ENCODE peak calls at places on chromosomes 1 and 21, in four cellular contexts. D is IMR-90, N is neuronal stem cell, C is trophoblast cell. F is an unnamed sample.

GRCh38 chr1:172638885-172639831 is 19.7 kb upstream of the FASLG start:
- DNase-seq in D (peak), N (no peak), C (peak), F (peak)

GRCh38 chr1:56061824-56062223 is 517.5 kb downstream of the PLPP3 start:
- DNase-seq in D (no peak), N (no peak), C (no peak), F (no peak)

GRCh38 chr1:26218906-26219494 is 15.0 kb upstream of the CEP85 start:
- DNase-seq in D (no peak), N (no peak), C (no peak), F (no peak)

GRCh38 chr1:221087919-221088318 is 208.7 kb downstream of the HLX start:
- DNase-seq in D (peak), N (no peak), C (no peak), F (no peak)

GRCh38 chr21:43371786-43372185 is 55.1 kb downstream of the SIK1 start:
- DNase-seq in D (no peak), N (no peak), C (no peak), F (no peak)

GRCh38 chr21:22201669-22202068 is 1203.5 kb downstream of the NCAM2 start:
- DNase-seq in D (no peak), N (no peak), C (no peak), F (no peak)

GRCh38 chr21:30713786-30714185 is 4.8 kb downstream of the KRTAP21-3 start:
- DNase-seq in D (no peak), N (no peak), C (no peak), F (no peak)

GRCh38 chr21:41897047-41897669 is 18.0 kb upstream of the PRDM15 start:
- DNase-seq in D (no peak), N (no peak), C (no peak), F (no peak)

GRCh38 chr1:22780696-22781095 is 70.1 kb downstream of the EPHB2 start:
- DNase-seq in D (peak), N (peak), C (peak), F (peak)

GRCh38 chr1:224784606-224785328 is 144.7 kb upstream of the DNAH14 start:
- DNase-seq in D (peak), N (no peak), C (no peak), F (no peak)

GRCh38 chr1:147849097-147849873 is 53.3 kb upstream of the GJA8 start:
- DNase-seq in D (peak), N (no peak), C (peak), F (no peak)

DNA sequence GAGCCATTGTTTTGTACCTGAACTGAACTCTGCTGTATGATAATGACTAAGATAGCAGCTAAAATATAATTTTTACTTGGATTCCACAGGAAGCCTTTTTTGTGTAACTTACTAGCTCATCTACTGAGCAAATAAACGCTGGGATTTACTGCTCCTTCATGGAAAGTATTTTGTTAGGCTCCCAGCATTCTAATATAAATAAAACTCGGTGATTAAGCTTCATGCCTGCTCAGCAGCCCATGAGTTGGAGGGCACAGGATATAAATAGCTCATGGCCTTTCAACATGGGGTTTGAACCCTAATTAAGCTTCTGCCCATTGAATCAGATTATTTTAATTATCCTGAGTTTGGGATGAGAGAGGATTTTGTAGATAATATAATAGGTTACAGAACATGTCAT is 180.0 kb downstream of the PCP4 start:
- DNase-seq in D (no peak), N (no peak), C (no peak), F (no peak)
- H2BK5ac ChIP-seq in D (no peak), N (no peak), C (no peak), F (no peak)

GRCh38 chr1:229086686-229087085 is 184.2 kb upstream of the RAB4A start:
- DNase-seq in D (no peak), N (no peak), C (no peak), F (no peak)

GRCh38 chr1:229086091-229086490 is 184.8 kb upstream of the RAB4A start:
- DNase-seq in D (no peak), N (no peak), C (no peak), F (no peak)

GRCh38 chr1:229087906-229088305 is 183.0 kb upstream of the RAB4A start:
- DNase-seq in D (no peak), N (no peak), C (no peak), F (no peak)

GRCh38 chr1:229088711-229089110 is 182.2 kb upstream of the RAB4A start:
- DNase-seq in D (no peak), N (no peak), C (no peak), F (no peak)

DNA sequence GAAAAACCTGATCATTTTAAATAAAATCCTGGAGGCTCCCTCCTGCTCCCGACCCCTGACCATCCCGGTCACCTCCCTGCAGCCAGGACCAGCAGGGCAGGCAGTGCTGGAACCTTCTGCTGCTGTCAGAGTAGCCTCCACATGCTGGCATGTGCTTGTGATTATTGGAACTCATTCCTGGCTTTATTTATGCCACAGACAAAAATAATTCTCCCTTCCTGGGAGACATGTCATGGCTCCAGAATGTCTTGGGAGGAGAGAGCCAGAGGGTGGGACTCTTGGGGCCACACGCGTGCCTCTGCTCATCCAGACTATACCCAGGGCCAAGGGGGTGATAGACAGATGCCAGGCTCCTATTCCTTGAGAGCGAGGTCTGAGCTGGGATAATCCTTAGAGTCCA is 183.6 kb upstream of the RAB4A start:
- DNase-seq in D (no peak), N (no peak), C (no peak), F (no peak)
- H2AK5ac ChIP-seq in D (no peak), N (peak), C (peak), F (no peak)

DNA sequence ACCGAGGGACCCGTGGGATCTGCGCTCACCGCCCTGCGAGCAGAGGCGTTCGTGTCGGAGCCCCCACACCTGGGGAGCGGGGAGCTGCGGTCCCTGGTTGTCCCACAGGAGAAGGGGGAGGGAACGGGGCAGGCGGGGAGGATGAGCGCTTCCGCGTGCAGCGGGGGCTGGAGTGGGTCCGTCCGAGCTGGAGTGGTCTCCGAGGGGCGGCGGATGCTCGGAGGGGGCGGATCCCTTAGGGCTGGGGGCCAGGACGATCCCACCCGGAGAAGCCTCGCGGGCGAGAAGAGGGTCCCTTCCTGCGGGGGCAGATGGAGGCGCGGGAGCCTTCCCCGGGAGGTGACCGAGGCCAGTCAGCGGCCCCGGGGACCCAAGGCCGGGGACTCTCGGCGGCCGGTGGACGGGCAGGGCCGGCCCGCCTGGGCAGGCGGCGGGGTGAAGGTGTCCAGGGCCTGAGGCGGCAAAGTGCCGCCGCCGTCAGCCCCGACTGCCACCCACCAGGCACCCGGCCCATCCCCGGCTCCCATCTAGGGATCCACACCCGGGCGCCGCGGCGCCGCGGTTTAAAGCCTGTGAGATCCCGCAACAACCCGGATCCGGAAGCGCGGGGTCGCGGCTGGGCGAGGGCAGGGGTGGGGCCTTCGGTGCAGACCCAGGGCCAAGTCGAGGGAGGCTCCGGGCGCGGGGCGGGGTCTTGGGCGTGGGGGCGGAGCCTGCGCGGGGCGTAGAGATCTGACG is 5.3 kb upstream of the CCDC27 start:
- DNase-seq in D (peak), N (peak), C (peak), F (peak)
- H2BK5ac ChIP-seq in D (no peak), N (no peak), C (no peak), F (no peak)

GRCh38 chr1:35788139-35788538 is 18.4 kb upstream of the CLSPN start:
- DNase-seq in D (no peak), N (no peak), C (no peak), F (no peak)
- H2AK5ac ChIP-seq in D (no peak), N (no peak), C (no peak), F (no peak)

GRCh38 chr1:3471356-3472087 is 17.1 kb downstream of the ARHGEF16 start:
- DNase-seq in D (peak), N (peak), C (peak), F (peak)
- H2BK5ac ChIP-seq in D (no peak), N (peak), C (peak), F (peak)